ENCODE peak calls at places on chromosomes 12 and 14, in eight cellular contexts. F is RWPE1; I is breast epithelium; A is CD8-positive, alpha-beta memory T cell; E is HL-60; X is AG04450; T is adrenal gland; L is A549. Q is an unnamed sample.

GRCh38 chr12:67299526-67299925 is 30.4 kb downstream of the CAND1 start:
- DNase-seq in T (no peak), I (no peak), F (no peak), X (no peak), L (no peak), A (no peak), E (no peak), Q (no peak)

GRCh38 chr12:402127-402456 is 648 bp downstream of the CCDC77 start:
- DNase-seq in E (peak; percentile 43), T (no peak), L (peak; percentile 48), X (no peak), A (no peak), I (no peak), F (no peak), Q (peak; percentile 45)

GRCh38 chr12:99390707-99391106 is 256.8 kb upstream of the GARIN6 start:
- DNase-seq in A (no peak), E (peak; percentile 3), X (no peak), F (no peak), T (peak; percentile 11), L (peak; percentile 27), I (no peak), Q (peak; percentile 1)

GRCh38 chr14:106518054-106518943 is 991.9 kb downstream of the TMEM121 start:
- DNase-seq in X (no peak), A (peak; percentile 70), L (peak; percentile 2), I (no peak), F (no peak), E (peak; percentile 74), T (peak; percentile 11), Q (no peak)

GRCh38 chr14:77663289-77663688 is 44.5 kb downstream of the ALKBH1 start:
- DNase-seq in E (no peak), T (no peak), I (no peak), A (no peak), L (no peak), F (peak; percentile 91), X (no peak), Q (no peak)

GRCh38 chr14:105507247-105507646 is 16.2 kb downstream of the TEDC1 start:
- DNase-seq in A (no peak), I (no peak), L (no peak), E (no peak), F (no peak), X (no peak), T (no peak), Q (no peak)

GRCh38 chr12:31004666-31005065 is 69.0 kb upstream of the DDX11 start:
- DNase-seq in F (no peak), L (no peak), E (no peak), T (no peak), A (no peak), X (no peak), I (no peak), Q (no peak)

GRCh38 chr12:79690156-79690605 is 583 bp downstream of the PAWR start:
- DNase-seq in F (no peak), X (no peak), L (peak; percentile 63), A (peak; percentile 7), T (peak; percentile 40), I (no peak), E (no peak), Q (peak; percentile 75)

GRCh38 chr12:59742831-59743230 is 147.0 kb downstream of the SLC16A7 start:
- DNase-seq in X (no peak), T (no peak), F (no peak), E (no peak), A (no peak), L (no peak), I (no peak), Q (no peak)

DNA sequence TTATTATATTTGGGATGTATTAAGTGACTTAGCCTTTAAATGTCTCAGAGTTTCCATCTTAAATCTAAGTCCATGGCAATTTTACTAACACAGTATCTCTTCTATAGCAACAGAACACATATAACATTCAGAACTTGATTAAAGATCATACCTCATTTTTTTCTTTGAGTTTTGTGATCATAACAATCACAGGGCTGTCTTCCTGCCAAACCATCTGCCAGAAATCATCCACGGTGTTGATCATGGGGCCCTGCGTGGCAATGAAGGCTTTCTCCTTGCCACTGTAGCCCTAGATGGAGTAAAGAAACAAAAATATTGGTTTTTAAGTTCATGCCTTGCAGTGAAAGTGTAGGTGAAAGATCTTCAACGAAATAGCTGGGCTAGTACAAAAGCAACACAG is 46.7 kb upstream of the PTPRB start:
- DNase-seq in T (no peak), I (no peak), X (no peak), F (no peak), L (no peak), A (no peak), E (no peak), Q (no peak)
- H3K27ac ChIP-seq in T (no peak overlapping the region), I (no peak overlapping the region), X (no peak overlapping the region), F (no peak overlapping the region), L (no peak overlapping the region), A (no peak overlapping the region), E (no peak overlapping the region), Q (no peak overlapping the region)

GRCh38 chr12:87430444-87430843 is 598.8 kb downstream of the C12orf50 start:
- DNase-seq in X (no peak), T (peak; percentile 21), E (no peak), A (no peak), L (no peak), F (no peak), I (no peak), Q (peak; percentile 36)
- H3K27ac ChIP-seq in X (no peak overlapping the region), T (no peak overlapping the region), E (no peak overlapping the region), A (no peak overlapping the region), L (no peak overlapping the region), F (no peak overlapping the region), I (no peak overlapping the region), Q (no peak overlapping the region)

GRCh38 chr14:68342216-68342615 is 450.7 kb downstream of the ZFP36L1 start:
- DNase-seq in E (no peak), F (no peak), A (no peak), X (no peak), L (no peak), I (no peak), T (no peak), Q (no peak)

GRCh38 chr14:68345738-68346137 is 447.1 kb downstream of the ZFP36L1 start:
- DNase-seq in L (no peak), X (no peak), F (no peak), A (no peak), I (no peak), E (no peak), T (no peak), Q (no peak)

GRCh38 chr14:68349900-68350323 is 443.0 kb downstream of the ZFP36L1 start:
- DNase-seq in E (no peak), T (no peak), I (no peak), F (no peak), X (peak; percentile 81), A (no peak), L (peak; percentile 51), Q (no peak)

GRCh38 chr14:68343534-68344093 is 449.3 kb downstream of the ZFP36L1 start:
- DNase-seq in X (no peak), I (no peak), A (no peak), F (no peak), T (no peak), E (no peak), L (no peak), Q (no peak)

GRCh38 chr14:68346540-68347232 is 446.2 kb downstream of the ZFP36L1 start:
- DNase-seq in I (no peak), X (no peak), F (no peak), A (no peak), T (no peak), E (no peak), L (no peak), Q (peak; percentile 54)
- H3K27ac ChIP-seq in I (no peak overlapping the region), X (no peak overlapping the region), F (no peak overlapping the region), A (no peak overlapping the region), T (no peak overlapping the region), E (no peak overlapping the region), L (no peak overlapping the region), Q (no peak overlapping the region)

GRCh38 chr14:103688441-103688840 is 26.8 kb downstream of the XRCC3 start:
- DNase-seq in E (no peak), X (no peak), F (no peak), T (no peak), A (no peak), L (no peak), I (no peak), Q (no peak)

GRCh38 chr14:103685276-103686211 is 29.7 kb downstream of the XRCC3 start:
- DNase-seq in X (no peak), I (no peak), L (no peak), F (no peak), E (no peak), A (no peak), T (no peak), Q (no peak)

GRCh38 chr14:103687712-103688111 is 27.5 kb downstream of the XRCC3 start:
- DNase-seq in A (no peak), E (no peak), L (no peak), I (no peak), X (no peak), F (no peak), T (no peak), Q (no peak)

GRCh38 chr14:103684871-103685270 is 30.4 kb downstream of the XRCC3 start:
- DNase-seq in F (no peak), A (no peak), I (no peak), L (no peak), X (no peak), T (no peak), E (no peak), Q (no peak)

GRCh38 chr14:103686831-103687485 is 28.3 kb downstream of the XRCC3 start:
- DNase-seq in L (no peak), E (no peak), X (no peak), F (no peak), T (no peak), A (no peak), I (no peak), Q (peak; percentile 81)
- H3K27ac ChIP-seq in L (no peak overlapping the region), E (no peak overlapping the region), X (peak overlapping the region; percentile 86), F (peak overlapping the region; percentile 41), T (no peak overlapping the region), A (no peak overlapping the region), I (peak overlapping the region; percentile 15), Q (no peak overlapping the region)

GRCh38 chr12:93375906-93376305 is 1.8 kb upstream of the NUDT4 start:
- DNase-seq in A (no peak), X (no peak), T (no peak), E (no peak), I (no peak), F (no peak), L (no peak), Q (no peak)
- H3K27ac ChIP-seq in A (peak overlapping the region; percentile 64), X (no peak overlapping the region), T (no peak overlapping the region), E (no peak overlapping the region), I (peak overlapping the region; percentile 97), F (no peak overlapping the region), L (no peak overlapping the region), Q (peak overlapping the region; percentile 85)